ENCODE peak calls at places on chromosomes 4 and X, in seven cellular contexts. M is tibial artery, Q is neural crest cell, P is IMR-90, D is upper lobe of right lung, J is keratinocyte, T is Peyer's patch. C is an unnamed sample.
A peak's percentile ranks its signal among the peaks of the same experiment; 100 is the strongest.

GRCh38 chrX:34300871-34301270 is 168.8 kb upstream of the FAM47A start:
- DNase-seq in T (no peak), M (no peak), P (peak; percentile 58), J (peak; percentile 15), D (no peak), Q (peak; percentile 50), C (no peak)

GRCh38 chr4:186622788-186623464 is 67.6 kb upstream of the MTNR1A start:
- DNase-seq in D (no peak), P (peak; percentile 55), J (no peak), M (peak; percentile 82), T (no peak), Q (no peak), C (no peak)

GRCh38 chr4:1086011-1086410 is 27.4 kb downstream of the RNF212 start:
- DNase-seq in M (no peak), D (no peak), J (no peak), P (no peak), T (no peak), Q (no peak), C (no peak)

GRCh38 chr4:153616005-153616555 is 68.0 kb upstream of the TLR2 start:
- DNase-seq in D (no peak), P (no peak), J (no peak), Q (no peak), T (no peak), M (no peak), C (no peak)

GRCh38 chr4:108205859-108206258 is 37.1 kb upstream of the LEF1 start:
- DNase-seq in Q (no peak), T (no peak), J (no peak), M (no peak), D (no peak), P (no peak), C (no peak)

GRCh38 chr4:88467392-88467791 is 10.5 kb downstream of the HERC5 start:
- DNase-seq in J (no peak), M (no peak), Q (no peak), D (no peak), P (no peak), T (no peak), C (no peak)

GRCh38 chrX:100931218-100931924 is 2.7 kb upstream of the XKRX start:
- DNase-seq in M (no peak), T (no peak), Q (no peak), D (no peak), J (no peak), P (no peak), C (no peak)

GRCh38 chrX:141469469-141469868 is 115.1 kb downstream of the SPANXA1 start:
- DNase-seq in D (no peak), J (no peak), P (peak; percentile 8), M (no peak), Q (no peak), T (no peak), C (no peak)

GRCh38 chr4:74327751-74328150 is 19.5 kb downstream of the EPGN start:
- DNase-seq in Q (no peak), T (no peak), D (no peak), M (no peak), P (peak; percentile 29), J (no peak), C (no peak)

GRCh38 chr4:8240211-8241041 is 29.1 kb upstream of the HTRA3 start:
- DNase-seq in M (no peak), P (no peak), D (no peak), T (no peak), Q (no peak), J (no peak), C (no peak)

GRCh38 chr4:141702472-141703182 is 66.2 kb downstream of the IL15 start:
- DNase-seq in T (no peak), D (no peak), M (no peak), Q (no peak), P (peak; percentile 49), J (no peak), C (no peak)

GRCh38 chr4:5051210-5051691 is at the start of gene STK32B:
- DNase-seq in J (no peak), T (no peak), P (peak; percentile 82), Q (peak; percentile 60), D (peak; percentile 81), M (peak; percentile 76), C (peak; percentile 89)

GRCh38 chrX:23398570-23398969 is 63.9 kb downstream of the PTCHD1 start:
- DNase-seq in P (no peak), D (no peak), J (no peak), M (no peak), Q (no peak), T (no peak), C (no peak)

GRCh38 chrX:23403849-23404248 is 69.2 kb downstream of the PTCHD1 start:
- DNase-seq in Q (no peak), P (no peak), J (no peak), M (no peak), T (no peak), D (no peak), C (no peak)
- TF ChIP-seq CTCF in Q (peak; percentile 42), P (no peak), J (peak; percentile 9), M (no peak), T (no peak), D (no peak), C (peak; percentile 12)

GRCh38 chr4:155959417-155959816 is 5.8 kb upstream of the CTSO start:
- DNase-seq in Q (no peak), P (no peak), J (no peak), T (no peak), D (no peak), M (no peak), C (no peak)

GRCh38 chr4:155964016-155964891 is 10.6 kb upstream of the CTSO start:
- DNase-seq in M (no peak), J (no peak), T (no peak), P (no peak), D (no peak), Q (no peak), C (no peak)

GRCh38 chr4:155962697-155963096 is 9.0 kb upstream of the CTSO start:
- DNase-seq in J (no peak), Q (no peak), D (no peak), P (no peak), M (no peak), T (no peak), C (no peak)

GRCh38 chr4:155961575-155961974 is 7.9 kb upstream of the CTSO start:
- DNase-seq in J (no peak), Q (no peak), M (no peak), P (no peak), T (no peak), D (no peak), C (no peak)

DNA sequence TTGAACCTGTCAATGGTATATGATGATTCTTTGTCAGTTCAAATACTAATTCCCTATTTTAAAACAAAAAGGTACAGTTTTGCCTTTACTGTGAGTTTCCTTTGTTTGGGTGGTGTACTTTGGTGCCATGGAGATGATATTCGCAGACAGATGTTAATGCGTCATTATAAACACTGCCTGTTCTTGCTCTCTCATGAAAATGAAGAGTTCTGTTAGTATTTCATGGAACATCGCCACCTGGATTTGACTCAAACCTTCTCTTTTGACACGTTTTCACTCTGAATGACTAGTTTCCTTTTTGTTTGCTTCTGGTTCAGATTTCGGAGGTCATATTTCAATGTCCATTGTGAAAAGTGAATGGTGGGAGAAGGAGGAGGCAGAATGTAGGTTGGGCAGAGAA is 6.9 kb upstream of the CTSO start:
- DNase-seq in Q (no peak), M (no peak), D (no peak), T (no peak), P (peak; percentile 61), J (no peak), C (no peak)
- TF ChIP-seq CTCF in Q (no peak), M (no peak), D (no peak), T (no peak), P (no peak), J (no peak), C (no peak)

DNA sequence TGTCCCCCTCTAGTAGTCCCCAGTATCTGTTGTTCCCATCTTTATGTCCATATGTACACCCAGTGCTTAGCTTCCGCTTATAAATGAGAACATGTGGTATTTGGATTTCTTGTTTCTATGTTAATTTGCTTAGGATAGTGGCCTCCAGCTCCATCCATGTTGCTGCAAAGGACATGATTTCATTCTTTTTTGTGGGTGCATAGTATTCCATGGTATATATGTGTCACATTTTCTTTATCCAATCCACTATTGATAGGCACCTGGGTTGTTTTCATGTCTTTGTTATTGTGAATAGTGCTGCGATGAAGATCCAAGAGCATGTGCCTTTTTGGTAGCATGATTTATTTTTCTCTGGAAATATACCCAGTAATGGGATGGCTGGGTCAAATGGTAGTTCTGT is 6.3 kb downstream of the RAP1GDS1 start:
- DNase-seq in T (no peak), D (no peak), J (no peak), M (no peak), Q (no peak), P (no peak), C (no peak)
- TF ChIP-seq CTCF in T (no peak), D (no peak), J (no peak), M (no peak), Q (no peak), P (no peak), C (no peak)

DNA sequence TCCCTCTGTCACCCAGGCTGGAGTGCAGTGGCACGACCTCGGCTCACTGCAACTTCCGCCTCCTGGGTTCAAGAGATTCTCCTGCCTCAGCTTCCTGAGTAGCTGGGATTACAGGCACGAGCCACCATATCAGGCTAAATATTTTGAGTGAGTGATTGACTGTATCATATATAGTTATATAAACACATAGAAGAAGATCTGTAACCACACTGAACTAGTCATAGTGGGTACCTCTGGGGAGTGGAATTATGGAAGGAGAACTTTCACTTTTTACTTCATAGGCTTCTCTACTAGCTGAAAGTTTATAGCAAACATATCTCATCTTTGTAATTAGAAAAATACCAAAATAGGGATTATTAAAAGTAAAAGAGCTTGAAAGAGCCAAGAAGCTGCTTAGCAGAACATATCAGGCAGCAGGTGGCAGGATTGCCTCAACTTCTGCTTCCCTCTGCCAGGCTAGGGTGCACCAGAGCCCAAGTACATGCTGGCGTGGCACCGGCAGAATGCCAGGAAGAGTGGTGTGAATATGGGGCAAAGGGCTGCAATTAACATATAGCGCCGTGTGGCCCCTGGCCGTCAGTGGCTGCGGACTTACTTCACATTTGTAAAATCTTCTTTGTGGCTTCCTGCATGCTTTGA is 39.5 kb upstream of the CD40LG start:
- DNase-seq in T (peak; percentile 33), M (no peak), J (no peak), Q (no peak), D (peak; percentile 61), P (no peak), C (no peak)
- TF ChIP-seq CTCF in T (no peak), M (peak; percentile 7), J (peak; percentile 15), Q (peak; percentile 25), D (peak; percentile 23), P (peak; percentile 11), C (peak; percentile 31)

C was measured in osteocyte.